ENCODE peak calls at places on chromosomes 1 and 21, in seven cellular contexts. H, M, O, C, I, N and E are unnamed samples.

GRCh38 chr21:32094792-32095191 is 184.1 kb downstream of the MIS18A start:
- DNase-seq in N (no peak), M (peak), C (no peak), O (peak), I (no peak), H (no peak), E (peak)

GRCh38 chr1:101357444-101357986 is 120.7 kb downstream of the S1PR1 start:
- DNase-seq in H (peak), I (peak), M (peak), N (no peak), O (peak), C (peak), E (peak)

GRCh38 chr1:90963651-90964050 is 58.2 kb downstream of the ZNF644 start:
- DNase-seq in C (no peak), M (no peak), H (no peak), I (no peak), O (no peak), N (no peak), E (peak)

GRCh38 chr1:54413295-54413694 is 7.1 kb upstream of the SSBP3 start:
- DNase-seq in C (peak), O (peak), I (no peak), N (peak), M (no peak), H (no peak), E (peak)

GRCh38 chr1:983736-984475 is 2.0 kb upstream of the PERM1 start:
- DNase-seq in N (peak), I (peak), O (peak), H (peak), C (peak), M (no peak), E (no peak)

GRCh38 chr21:39000496-39000895 is 182.8 kb downstream of the PSMG1 start:
- DNase-seq in H (no peak), N (no peak), I (no peak), M (no peak), O (peak), C (peak), E (peak)

GRCh38 chr1:150516050-150516591 is 569 bp downstream of the FALEC start:
- DNase-seq in M (no peak), C (peak), N (no peak), O (peak), H (peak), I (no peak), E (peak)

GRCh38 chr1:184843732-184844495 is 89.3 kb upstream of the EDEM3 start:
- DNase-seq in M (no peak), H (no peak), O (no peak), I (peak), N (no peak), C (no peak), E (no peak)

GRCh38 chr1:110212165-110213142 is 2.3 kb downstream of the KCNC4 start:
- DNase-seq in H (peak), M (no peak), I (peak), C (peak), N (no peak), O (peak), E (peak)

GRCh38 chr1:161267332-161267731 is 8.8 kb downstream of the PCP4L1 start:
- DNase-seq in I (no peak), N (no peak), H (no peak), O (no peak), M (no peak), C (no peak), E (no peak)

GRCh38 chr1:207815913-207816312 is 64.1 kb downstream of the CD46 start:
- DNase-seq in H (no peak), I (peak), O (no peak), M (no peak), N (no peak), C (no peak), E (no peak)

GRCh38 chr1:203426349-203426748 is 49.3 kb upstream of the PRELP start:
- DNase-seq in H (no peak), C (no peak), M (no peak), O (no peak), N (no peak), I (no peak), E (no peak)

GRCh38 chr1:104989012-104989411 is 1239.3 kb downstream of the AMY1C start:
- DNase-seq in O (no peak), M (no peak), N (no peak), C (no peak), H (no peak), I (no peak), E (no peak)

GRCh38 chr1:2181752-2182151 is 12.8 kb downstream of the FAAP20 start:
- DNase-seq in O (no peak), I (no peak), N (no peak), M (no peak), C (no peak), H (no peak), E (no peak)

GRCh38 chr21:43814215-43815106 is 25.1 kb downstream of the RRP1 start:
- DNase-seq in M (no peak), O (peak), H (peak), I (no peak), C (no peak), N (no peak), E (no peak)

GRCh38 chr1:183075861-183076260 is 52.6 kb downstream of the LAMC1 start:
- DNase-seq in H (no peak), C (no peak), I (no peak), M (no peak), N (no peak), O (peak), E (no peak)

GRCh38 chr1:202045699-202046098 is 35.3 kb downstream of the ELF3 start:
- DNase-seq in C (no peak), N (no peak), I (no peak), M (no peak), O (no peak), H (no peak), E (no peak)

GRCh38 chr1:204469304-204469703 is 25.3 kb downstream of the PIK3C2B start:
- DNase-seq in N (no peak), M (no peak), O (peak), I (no peak), C (no peak), H (no peak), E (no peak)

GRCh38 chr1:23483327-23484252 is at the start of gene ASAP3:
- DNase-seq in I (no peak), H (peak), N (peak), O (peak), C (peak), M (no peak), E (peak)

GRCh38 chr1:66397192-66397591 is 136.8 kb upstream of the SGIP1 start:
- DNase-seq in O (no peak), H (no peak), I (no peak), C (no peak), M (no peak), N (no peak), E (no peak)

GRCh38 chr21:18743523-18743922 is 339.9 kb upstream of the TMPRSS15 start:
- DNase-seq in M (no peak), N (no peak), H (no peak), O (no peak), I (no peak), C (no peak), E (no peak)

GRCh38 chr1:1067284-1068076 is 6.6 kb downstream of the RNF223 start:
- DNase-seq in M (no peak), N (no peak), I (no peak), O (no peak), C (no peak), H (no peak), E (no peak)

GRCh38 chr21:45364464-45365185 is 40.3 kb upstream of the COL18A1 start:
- DNase-seq in H (peak), N (peak), C (peak), I (no peak), O (peak), M (no peak), E (peak)

GRCh38 chr1:25738507-25738906 is 61.5 kb upstream of the SELENON start:
- DNase-seq in M (no peak), N (no peak), C (no peak), O (no peak), I (no peak), H (no peak), E (no peak)

GRCh38 chr1:201488817-201489581 is 17.9 kb downstream of the CSRP1 start:
- DNase-seq in H (no peak), C (peak), I (no peak), M (peak), N (peak), O (peak), E (peak)

GRCh38 chr1:150545486-150546032 is 3.6 kb upstream of the ADAMTSL4 start:
- DNase-seq in I (no peak), C (no peak), H (no peak), M (no peak), O (no peak), N (no peak), E (no peak)

GRCh38 chr1:101284021-101284420 is 47.2 kb downstream of the S1PR1 start:
- DNase-seq in N (no peak), M (no peak), O (no peak), H (peak), C (no peak), I (peak), E (no peak)

GRCh38 chr1:68384872-68385390 is 64.8 kb downstream of the RPE65 start:
- DNase-seq in M (peak), H (no peak), O (peak), N (no peak), I (no peak), C (no peak), E (no peak)

GRCh38 chr1:54834007-54834541 is 33.0 kb upstream of the TTC22 start:
- DNase-seq in O (no peak), I (no peak), H (no peak), C (no peak), N (no peak), M (no peak), E (no peak)

GRCh38 chr21:29194847-29195246 is 64.4 kb downstream of the MAP3K7CL start:
- DNase-seq in I (no peak), N (no peak), O (peak), H (no peak), M (no peak), C (no peak), E (no peak)

GRCh38 chr1:168987330-168987729 is 119.2 kb upstream of the ATP1B1 start:
- DNase-seq in C (no peak), H (no peak), I (no peak), O (no peak), N (no peak), M (no peak), E (no peak)

GRCh38 chr21:25708467-25709065 is 26.1 kb downstream of the ATP5PF start:
- DNase-seq in I (peak), M (peak), C (peak), H (peak), N (no peak), O (peak), E (peak)

GRCh38 chr1:22914156-22914555 is 58.5 kb downstream of the LACTBL1 start:
- DNase-seq in I (no peak), M (no peak), N (no peak), C (no peak), O (no peak), H (no peak), E (no peak)

GRCh38 chr1:55277377-55278130 is 62.4 kb upstream of the USP24 start:
- DNase-seq in H (peak), N (peak), C (peak), I (peak), M (peak), O (peak), E (peak)

GRCh38 chr1:68142461-68142860 is 89.9 kb downstream of the WLS start:
- DNase-seq in M (no peak), H (no peak), I (no peak), N (no peak), O (no peak), C (no peak), E (no peak)

GRCh38 chr1:98342556-98342955 is 319.0 kb upstream of the SNX7 start:
- DNase-seq in I (no peak), N (no peak), H (no peak), O (no peak), C (no peak), M (no peak), E (peak)

GRCh38 chr1:43270421-43271095 is 775 bp downstream of the TMEM125 start:
- DNase-seq in C (no peak), I (peak), M (peak), N (no peak), H (peak), O (peak), E (no peak)

GRCh38 chr1:247332901-247333361 is 1.3 kb upstream of the ZNF496 start:
- DNase-seq in C (peak), M (no peak), H (peak), N (peak), I (no peak), O (peak), E (peak)

DNA sequence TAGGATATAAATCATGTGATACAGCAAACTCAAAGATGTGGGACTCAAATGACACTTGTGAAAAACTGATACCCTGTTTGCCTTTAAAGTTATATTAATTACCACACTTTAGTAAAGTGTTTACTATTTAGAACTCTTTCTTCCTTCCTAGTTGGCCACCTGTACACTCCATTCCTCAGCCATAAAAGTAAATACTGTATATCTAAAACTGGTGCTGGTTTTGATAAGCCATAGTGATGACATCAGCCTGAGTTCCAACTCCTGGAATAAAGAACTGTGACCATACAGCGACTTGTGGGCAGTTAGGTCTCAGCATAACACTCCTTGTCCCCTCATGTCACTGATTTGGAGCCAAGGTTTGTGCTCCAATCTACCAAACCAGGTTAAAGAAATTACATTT is 2.8 kb downstream of the PTGER3 start:
- DNase-seq in I (no peak), N (no peak), H (no peak), O (no peak), M (no peak), C (no peak), E (no peak)
- H3K27ac ChIP-seq in I (no peak), N (no peak), H (no peak), O (no peak), M (no peak), C (peak), E (no peak)

DNA sequence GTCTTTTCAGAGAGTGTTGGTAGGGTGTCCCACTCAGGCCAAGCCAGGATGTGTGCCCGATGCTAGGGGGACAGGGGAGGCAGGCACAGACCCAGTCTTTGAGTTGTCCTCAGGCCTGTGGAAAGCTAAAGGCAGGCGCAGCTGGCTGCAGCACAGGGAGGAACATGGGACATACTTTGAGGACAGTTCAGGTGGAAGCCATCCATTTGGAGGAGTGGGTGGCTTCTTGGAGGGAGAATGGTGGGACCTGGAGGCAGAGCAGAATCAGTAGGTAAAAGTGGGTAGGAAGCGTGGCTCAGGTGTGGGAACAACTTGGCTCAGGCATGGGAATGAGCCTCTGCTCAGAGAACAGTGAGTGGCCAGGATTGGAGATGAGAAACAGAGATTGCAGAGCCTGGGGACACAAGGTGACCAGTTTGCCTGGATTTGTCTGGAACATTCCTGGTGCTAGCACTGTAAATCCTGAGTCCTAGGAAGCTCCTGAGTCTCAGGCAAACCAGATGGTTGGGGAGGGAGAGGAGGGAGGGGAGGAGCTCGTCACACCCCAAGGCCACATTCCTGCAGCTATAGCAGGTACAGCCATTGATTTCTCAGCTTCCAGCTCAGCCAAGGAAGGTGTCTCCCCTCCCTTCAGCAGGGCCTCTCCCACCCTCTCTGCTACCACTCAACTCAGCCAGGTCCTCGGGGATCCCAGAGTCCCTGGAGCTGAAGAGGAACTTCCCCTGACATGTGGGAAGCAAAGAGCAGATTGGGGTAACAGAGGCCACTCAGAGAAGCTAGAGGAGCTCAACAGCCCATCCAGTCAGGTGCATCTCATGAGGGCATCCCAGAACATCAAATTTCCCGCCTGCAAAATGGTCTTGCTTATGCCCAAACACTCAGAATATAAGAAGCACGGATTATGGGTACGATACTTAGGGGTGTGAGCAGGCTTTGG is 65.2 kb upstream of the TINAGL1 start:
- DNase-seq in C (no peak), O (no peak), M (no peak), H (no peak), I (no peak), N (no peak), E (no peak)
- H3K27ac ChIP-seq in C (no peak), O (no peak), M (no peak), H (no peak), I (no peak), N (no peak), E (no peak)

DNA sequence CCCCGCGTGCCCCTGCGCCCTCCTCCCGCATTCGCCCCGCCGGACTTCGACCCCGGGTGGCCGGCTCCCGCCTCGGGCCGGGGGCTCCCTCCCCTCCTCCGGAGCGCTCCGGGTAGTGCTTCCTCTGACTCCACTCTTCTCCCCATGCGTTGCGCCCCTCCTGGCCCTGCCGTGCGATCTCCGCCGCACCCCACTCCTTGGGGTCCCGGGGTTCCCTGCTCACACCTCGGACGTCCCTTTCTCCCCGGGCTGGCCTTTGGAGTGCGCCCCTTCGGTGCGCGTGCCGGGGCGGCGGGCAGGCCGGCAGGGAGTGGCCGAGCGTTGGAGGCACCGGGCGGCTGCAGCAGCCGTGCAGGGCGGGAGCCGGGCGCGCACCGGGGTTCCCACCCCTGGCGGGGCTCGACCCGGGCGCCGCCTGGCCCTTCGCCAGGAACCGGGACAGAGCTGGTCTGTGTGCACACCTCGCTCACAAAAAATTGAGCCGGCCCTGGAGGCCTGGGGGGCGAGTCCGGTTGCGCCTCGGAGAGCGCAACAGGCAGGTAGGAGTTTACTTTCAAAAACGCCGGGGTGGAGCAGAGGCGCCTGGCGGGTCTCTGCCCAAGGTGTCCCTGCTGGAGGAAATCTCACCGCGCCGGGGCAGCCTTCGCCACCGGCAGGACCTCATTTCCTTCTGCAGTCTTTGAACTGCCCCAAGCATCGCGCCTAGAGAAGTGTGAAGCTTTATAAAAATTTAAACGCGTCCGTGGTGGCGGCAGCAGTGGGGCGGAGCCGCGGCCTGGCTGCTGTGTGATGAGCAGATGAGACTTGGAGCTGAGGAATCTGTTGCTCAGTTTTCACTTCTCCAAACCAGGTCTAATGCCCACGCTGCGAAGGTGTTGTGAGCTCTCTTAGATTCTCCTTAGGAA is 650 bp downstream of the VANGL1 start:
- DNase-seq in N (peak), H (peak), I (peak), O (peak), M (no peak), C (peak), E (peak)
- H3K27ac ChIP-seq in N (peak), H (no peak), I (no peak), O (peak), M (peak), C (peak), E (peak)

GRCh38 chr1:223712856-223713494 is 636 bp downstream of the CAPN2 start:
- DNase-seq in N (no peak), H (peak), C (peak), O (no peak), I (peak), M (no peak), E (peak)
- H3K27ac ChIP-seq in N (peak), H (no peak), C (peak), O (peak), I (peak), M (peak), E (peak)

DNA sequence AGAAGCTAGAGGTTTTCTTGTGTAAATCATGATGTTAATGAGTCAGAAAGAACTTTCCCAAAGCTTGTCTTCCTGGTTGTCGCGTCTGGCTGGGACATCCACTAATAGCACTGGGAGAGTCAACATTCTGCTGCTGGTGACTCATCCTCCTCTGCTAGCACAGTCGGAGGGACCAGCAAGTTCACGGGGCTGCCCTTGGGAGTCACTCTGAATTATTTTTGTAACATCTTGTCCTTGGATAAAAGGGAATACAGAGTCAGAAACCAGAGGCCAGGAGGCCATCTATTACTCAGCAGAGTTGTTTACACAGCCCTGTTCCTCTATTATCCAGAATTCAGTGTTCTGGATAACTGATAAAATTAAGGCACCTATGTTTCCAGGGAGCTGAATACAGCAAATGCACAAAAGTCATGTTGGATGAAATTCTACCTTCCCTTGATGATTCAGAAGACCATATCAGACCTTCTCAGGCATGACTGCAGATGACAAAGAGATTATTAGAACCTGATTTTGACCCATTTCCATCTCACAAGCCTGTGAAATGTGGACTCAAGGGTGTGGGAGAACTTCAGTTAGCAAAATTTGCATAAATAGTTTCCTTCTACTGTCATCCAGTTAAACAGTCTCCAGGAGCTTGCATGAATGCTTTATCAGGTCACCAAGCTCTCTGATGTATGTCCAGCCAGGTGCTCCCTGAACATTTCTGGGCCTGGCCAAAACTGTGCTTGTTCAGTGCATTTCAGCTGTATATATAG is 68.1 kb downstream of the JAK1 start:
- DNase-seq in C (peak), O (peak), N (peak), I (peak), M (peak), H (no peak), E (peak)
- H3K27ac ChIP-seq in C (peak), O (peak), N (peak), I (no peak), M (peak), H (no peak), E (peak)